ENCODE peak calls at places on chromosomes 13 and 19, in four cellular contexts. I is 8988T, C is MM.1S, O is NCI-H1048. J is an unnamed sample.

GRCh38 chr13:107554355-107554905 is 660.9 kb downstream of the LIG4 start:
- DNase-seq in I (no peak), C (no peak), O (no peak), J (no peak)

GRCh38 chr13:25860862-25861261 is 191.0 kb downstream of the SHISA2 start:
- DNase-seq in I (no peak), C (no peak), O (peak), J (no peak)

GRCh38 chr19:40567040-40567749 is 9.5 kb upstream of the SHKBP1 start:
- DNase-seq in I (no peak), C (no peak), O (no peak), J (no peak)

GRCh38 chr13:44231786-44232516 is 141.7 kb upstream of the SERP2 start:
- DNase-seq in I (no peak), C (no peak), O (no peak), J (no peak)

GRCh38 chr19:17555929-17556813 is 722 bp downstream of the COLGALT1 start:
- DNase-seq in I (no peak), C (peak), O (no peak), J (peak)

GRCh38 chr19:40702337-40703012 is 12.0 kb upstream of the NUMBL start:
- DNase-seq in I (no peak), C (no peak), O (no peak), J (no peak)

GRCh38 chr13:33251131-33251629 is 34.4 kb downstream of the STARD13 start:
- DNase-seq in I (no peak), C (peak), O (no peak), J (peak)

GRCh38 chr13:22074403-22074802 is 403.5 kb downstream of the FGF9 start:
- DNase-seq in I (no peak), C (no peak), O (no peak), J (no peak)

GRCh38 chr19:38632476-38633213 is 13.7 kb downstream of the EIF3K start:
- DNase-seq in I (no peak), C (no peak), O (no peak), J (no peak)

GRCh38 chr13:71759506-71760225 is 107.3 kb downstream of the DACH1 start:
- DNase-seq in I (no peak), C (no peak), O (peak), J (no peak)